ENCODE peak calls at places on chromosomes 5 and 9, in five cellular contexts. D is neural progenitor cell, E is HCT116, X is GM23248, G is IMR-90. A is an unnamed sample.

GRCh38 chr9:113526231-113526746 is 62.8 kb downstream of the RGS3 start:
- DNase-seq in E (no peak), D (no peak), X (no peak), G (no peak), A (no peak)

GRCh38 chr5:80928073-80928472 is 32.1 kb upstream of the RASGRF2 start:
- DNase-seq in D (no peak), G (no peak), E (no peak), X (no peak), A (no peak)

GRCh38 chr5:165076686-165077085 is 1571.3 kb downstream of the MAT2B start:
- DNase-seq in G (no peak), D (no peak), E (no peak), X (no peak), A (no peak)

GRCh38 chr5:111326551-111326950 is 102.4 kb downstream of the CAMK4 start:
- DNase-seq in X (no peak), D (no peak), E (no peak), G (no peak), A (no peak)

GRCh38 chr9:70668751-70669150 is 254.3 kb upstream of the KLF9 start:
- DNase-seq in X (peak), E (no peak), G (no peak), D (no peak), A (no peak)

GRCh38 chr5:124236366-124237231 is 509.8 kb downstream of the ZNF608 start:
- DNase-seq in X (peak), E (no peak), G (peak), D (no peak), A (no peak)

GRCh38 chr9:102405218-102405867 is 589.8 kb upstream of the CYLC2 start:
- DNase-seq in G (no peak), D (no peak), E (no peak), X (no peak), A (no peak)

GRCh38 chr5:175466700-175467318 is 11.6 kb upstream of the SFXN1 start:
- DNase-seq in X (peak), G (no peak), E (no peak), D (no peak), A (no peak)

GRCh38 chr5:157143127-157143959 is 678 bp upstream of the MED7 start:
- DNase-seq in D (no peak), E (no peak), X (peak), G (peak), A (peak)

GRCh38 chr5:157198277-157199058 is 17.8 kb downstream of the ITK start:
- DNase-seq in D (no peak), G (no peak), E (no peak), X (no peak), A (no peak)

GRCh38 chr5:68420476-68421344 is 205.2 kb downstream of the PIK3R1 start:
- DNase-seq in X (no peak), G (no peak), E (no peak), D (no peak), A (no peak)

GRCh38 chr9:2015581-2016410 is 649 bp downstream of the SMARCA2 start:
- DNase-seq in E (no peak), G (peak), D (peak), X (peak), A (peak)

GRCh38 chr5:75007537-75007847 is 44.9 kb downstream of the GCNT4 start:
- DNase-seq in D (no peak), X (peak), G (peak), E (no peak), A (no peak)

GRCh38 chr5:68957591-68957990 is 136.2 kb upstream of the SLC30A5 start:
- DNase-seq in D (no peak), X (no peak), E (no peak), G (no peak), A (no peak)

GRCh38 chr5:141850183-141850768 is 27.9 kb downstream of the PCDH1 start:
- DNase-seq in E (no peak), X (peak), G (peak), D (peak), A (no peak)

GRCh38 chr9:88812938-88813670 is 178.2 kb upstream of the S1PR3 start:
- DNase-seq in D (no peak), G (no peak), X (no peak), E (no peak), A (peak)

GRCh38 chr9:137783521-137783920 is 94.1 kb upstream of the CACNA1B start:
- DNase-seq in D (no peak), E (no peak), X (no peak), G (no peak), A (no peak)

GRCh38 chr5:143887302-143887638 is 75.3 kb downstream of the HMHB1 start:
- DNase-seq in X (peak), G (peak), D (no peak), E (no peak), A (no peak)

GRCh38 chr9:135401218-135401617 is 78.4 kb upstream of the PPP1R26 start:
- DNase-seq in E (no peak), X (no peak), D (no peak), G (no peak), A (no peak)

GRCh38 chr5:134093351-134093750 is 21.1 kb upstream of the TCF7 start:
- DNase-seq in E (no peak), G (no peak), X (no peak), D (no peak), A (no peak)

GRCh38 chr5:150284311-150284710 is 5.3 kb downstream of the CAMK2A start:
- DNase-seq in G (no peak), E (no peak), D (no peak), X (no peak), A (no peak)

DNA sequence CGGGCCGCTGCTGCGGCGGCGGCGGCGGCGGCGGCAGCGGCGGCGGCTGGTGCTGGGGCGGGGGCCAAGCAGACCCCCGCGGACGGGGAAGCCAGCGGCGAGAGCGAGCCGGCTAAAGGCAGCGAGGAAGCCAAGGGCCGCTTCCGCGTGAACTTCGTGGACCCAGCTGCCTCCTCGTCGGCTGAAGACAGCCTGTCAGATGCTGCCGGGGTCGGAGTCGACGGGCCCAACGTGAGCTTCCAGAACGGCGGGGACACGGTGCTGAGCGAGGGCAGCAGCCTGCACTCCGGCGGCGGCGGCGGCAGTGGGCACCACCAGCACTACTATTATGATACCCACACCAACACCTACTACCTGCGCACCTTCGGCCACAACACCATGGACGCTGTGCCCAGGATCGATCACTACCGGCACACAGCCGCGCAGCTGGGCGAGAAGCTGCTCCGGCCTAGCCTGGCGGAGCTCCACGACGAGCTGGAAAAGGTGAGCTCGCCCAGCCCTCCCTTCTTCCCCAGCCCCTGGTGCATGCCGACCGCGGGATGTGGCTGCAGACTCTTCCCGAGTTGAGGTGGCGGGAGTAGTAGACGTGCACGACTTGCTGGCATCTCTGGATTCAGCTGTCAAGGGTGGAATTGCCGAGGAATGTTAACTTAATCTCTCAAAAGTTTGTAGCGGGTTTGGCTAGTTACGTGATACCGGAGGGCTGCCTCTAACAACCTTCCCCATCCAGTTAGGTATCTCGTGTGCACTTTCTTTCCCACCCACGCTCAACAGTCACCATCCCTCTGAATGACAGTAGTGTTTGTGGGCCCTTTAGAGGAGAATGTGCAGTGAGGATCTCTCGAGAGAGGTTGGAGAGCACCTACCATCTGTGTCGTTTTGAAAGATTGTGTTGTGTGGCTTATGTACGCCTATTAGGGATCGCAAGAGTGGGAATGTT is 932 bp downstream of the SLC12A2 start:
- DNase-seq in X (peak), E (no peak), G (peak), D (peak), A (peak)
- H3K9ac ChIP-seq in X (peak), E (peak), G (peak), D (no peak), A (peak)

DNA sequence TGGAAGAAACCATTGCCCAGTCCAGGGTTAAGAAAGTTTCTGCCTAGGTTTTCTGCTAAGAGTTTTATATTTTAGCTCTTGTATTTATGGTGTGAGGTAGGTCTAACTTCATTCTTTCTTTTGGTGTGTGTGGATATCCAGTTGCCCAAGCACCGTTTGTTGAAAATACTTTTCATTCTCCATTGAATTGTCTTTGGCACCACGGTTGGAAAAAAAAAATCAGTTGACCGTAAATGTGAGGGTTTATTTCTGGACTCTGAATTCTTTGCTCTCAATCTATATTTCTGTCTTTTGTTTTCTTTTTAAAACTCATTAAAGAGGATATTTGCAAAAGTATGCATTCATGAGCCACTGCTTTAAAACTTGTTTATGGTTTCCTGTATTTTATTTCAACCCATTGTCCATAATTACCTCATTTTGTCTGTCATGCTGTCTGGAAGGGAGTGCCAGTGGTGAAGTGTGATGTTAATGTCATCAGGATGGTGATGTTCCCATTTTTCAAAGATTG is 33.8 kb downstream of the HABP4 start:
- DNase-seq in X (no peak), G (no peak), D (no peak), E (no peak), A (no peak)
- H3K27ac ChIP-seq in X (peak), G (no peak), D (no peak), E (no peak), A (no peak)

GRCh38 chr9:110875275-110875674 is 163.0 kb downstream of the LPAR1 start:
- DNase-seq in X (no peak), D (peak), E (no peak), G (no peak), A (peak)

GRCh38 chr9:110877376-110877775 is 160.9 kb downstream of the LPAR1 start:
- DNase-seq in E (no peak), X (no peak), G (no peak), D (no peak), A (no peak)

GRCh38 chr9:110880123-110880522 is 158.1 kb downstream of the LPAR1 start:
- DNase-seq in X (peak), D (peak), G (peak), E (no peak), A (no peak)
- H3K9ac ChIP-seq in X (no peak), D (no peak), G (peak), E (no peak), A (no peak)

DNA sequence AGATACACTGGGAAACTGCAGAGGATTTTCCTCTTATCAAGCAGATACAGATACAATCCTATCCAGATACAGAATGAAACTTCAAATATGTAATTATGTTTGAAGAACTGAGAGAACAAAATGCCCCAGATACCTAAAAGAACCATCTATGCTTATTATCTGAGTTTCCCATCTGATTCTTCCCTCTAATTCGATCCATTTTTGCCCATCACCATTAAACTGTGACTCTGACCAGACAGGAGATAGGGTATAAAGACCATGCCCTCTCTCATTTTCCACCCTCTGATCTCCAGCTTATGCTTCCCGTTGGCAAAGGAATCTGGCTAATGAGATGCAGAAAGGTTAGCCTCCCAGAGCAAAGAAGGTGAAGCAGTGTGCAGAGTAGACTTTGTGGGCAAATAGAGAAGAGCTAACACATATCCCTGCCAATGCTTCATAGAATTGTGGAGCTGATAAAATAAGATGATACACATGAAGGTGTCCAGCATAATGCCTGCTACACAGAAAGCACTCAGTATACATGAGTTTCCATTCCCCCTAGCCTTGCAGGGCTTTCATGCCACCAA is 130.9 kb upstream of the TARS1 start:
- DNase-seq in D (no peak), E (no peak), X (peak), G (no peak), A (no peak)
- H3K27ac ChIP-seq in D (no peak), E (no peak), X (peak), G (peak), A (no peak)

GRCh38 chr5:79133657-79134451 is 22.2 kb downstream of the BHMT start:
- DNase-seq in D (peak), G (peak), X (peak), E (peak), A (peak)
- H3K9ac ChIP-seq in D (no peak), G (peak), X (peak), E (peak), A (no peak)

GRCh38 chr9:73153793-73154227 is 2.1 kb downstream of the ANXA1 start:
- DNase-seq in G (peak), X (peak), E (no peak), D (no peak), A (no peak)

GRCh38 chr9:73155389-73155788 is 3.7 kb downstream of the ANXA1 start:
- DNase-seq in G (no peak), D (no peak), E (no peak), X (peak), A (no peak)

GRCh38 chr9:73154271-73154670 is 2.6 kb downstream of the ANXA1 start:
- DNase-seq in G (no peak), E (no peak), X (no peak), D (no peak), A (no peak)

GRCh38 chr9:73155968-73156592 is 4.4 kb downstream of the ANXA1 start:
- DNase-seq in D (no peak), G (no peak), E (no peak), X (no peak), A (no peak)

DNA sequence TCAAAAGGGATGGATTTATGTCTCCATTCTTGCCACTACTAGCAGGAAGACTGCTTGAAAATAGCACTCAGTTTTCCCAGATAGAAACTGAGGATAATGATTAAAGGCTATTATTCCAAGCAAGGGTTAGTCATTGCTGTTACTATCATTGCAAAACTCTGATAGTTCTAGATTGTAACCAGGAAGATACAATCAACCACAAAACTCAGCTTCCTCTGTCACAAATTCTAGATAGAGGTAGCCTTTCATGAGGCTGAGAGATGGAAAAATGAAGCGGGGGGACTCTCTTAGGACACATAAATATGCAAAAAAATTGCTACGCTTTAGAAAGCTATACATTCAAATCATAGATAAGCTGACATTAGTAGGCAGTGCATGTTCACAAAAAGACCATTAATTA is 3.1 kb downstream of the ANXA1 start:
- DNase-seq in X (peak), E (no peak), G (peak), D (no peak), A (no peak)
- H3K27ac ChIP-seq in X (peak), E (peak), G (no peak), D (no peak), A (no peak)

DNA sequence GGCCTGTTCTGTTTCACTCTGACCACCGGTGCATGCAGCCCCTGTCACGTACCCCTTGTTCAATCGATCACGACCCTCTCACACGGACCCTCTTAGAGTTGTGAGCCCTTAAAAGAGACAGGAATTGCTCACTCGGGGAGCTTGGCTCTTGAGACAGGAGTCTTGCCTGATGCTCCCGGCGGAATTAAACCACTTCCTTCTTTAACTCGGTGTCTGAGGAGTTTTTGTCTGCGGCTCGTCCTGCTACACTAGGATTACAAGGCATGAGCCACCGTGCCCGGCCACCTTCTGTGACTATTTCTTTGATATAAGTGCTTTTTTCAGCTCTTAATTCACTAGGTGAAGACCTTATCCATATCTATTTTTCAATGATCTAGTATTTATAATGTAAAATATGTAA is 167.5 kb downstream of the TTC39B start:
- DNase-seq in E (no peak), G (no peak), X (no peak), D (peak), A (peak)
- H3K9ac ChIP-seq in E (no peak), G (no peak), X (no peak), D (no peak), A (no peak)